ENCODE peak calls at places on chromosomes 11 and 22, in five cellular contexts. C, D, Z, K and G are unnamed samples.

GRCh38 chr11:116078101-116078561 is 573.9 kb upstream of the CADM1 start:
- DNase-seq in C (peak; percentile 20), D (no peak), Z (no peak), K (peak; percentile 3), G (peak; percentile 27)

GRCh38 chr11:3195251-3196160 is 23.1 kb downstream of the MRGPRG start:
- DNase-seq in C (peak; percentile 14), D (peak; percentile 47), Z (peak; percentile 15), K (peak; percentile 30), G (no peak)

GRCh38 chr11:69240332-69241074 is 53.5 kb upstream of the MYEOV start:
- DNase-seq in C (peak; percentile 14), D (no peak), Z (peak; percentile 50), K (no peak), G (no peak)

GRCh38 chr11:128210148-128210940 is 377.0 kb downstream of the ETS1 start:
- DNase-seq in C (peak; percentile 94), D (no peak), Z (peak; percentile 96), K (peak; percentile 95), G (no peak)

GRCh38 chr11:74646964-74647363 is 54.6 kb downstream of the POLD3 start:
- DNase-seq in C (no peak), D (no peak), Z (no peak), K (no peak), G (no peak)

GRCh38 chr11:1295591-1295990 is 13.8 kb downstream of the TOLLIP start:
- DNase-seq in C (no peak), D (no peak), Z (no peak), K (no peak), G (no peak)

GRCh38 chr22:43867839-43868652 is 5.7 kb upstream of the SULT4A1 start:
- DNase-seq in C (peak; percentile 73), D (peak; percentile 93), Z (peak; percentile 72), K (peak; percentile 70), G (peak; percentile 84)

GRCh38 chr11:62545437-62546243 is 966 bp downstream of the AHNAK start:
- DNase-seq in C (peak; percentile 93), D (peak; percentile 85), Z (peak; percentile 88), K (peak; percentile 91), G (peak; percentile 78)

GRCh38 chr11:62646825-62647608 is 604 bp upstream of the GANAB start:
- DNase-seq in C (no peak), D (no peak), Z (no peak), K (no peak), G (no peak)

GRCh38 chr11:29135504-29135903 is 881.3 kb downstream of the KCNA4 start:
- DNase-seq in C (peak; percentile 80), D (no peak), Z (no peak), K (peak; percentile 41), G (no peak)

GRCh38 chr11:29750392-29750791 is 266.4 kb downstream of the KCNA4 start:
- DNase-seq in C (no peak), D (no peak), Z (no peak), K (no peak), G (no peak)

GRCh38 chr11:116576523-116576922 is 196.3 kb downstream of the BUD13 start:
- DNase-seq in C (no peak), D (no peak), Z (peak; percentile 21), K (no peak), G (no peak)

GRCh38 chr22:43777204-43777671 is 34.9 kb downstream of the EFCAB6 start:
- DNase-seq in C (peak; percentile 91), D (no peak), Z (peak; percentile 73), K (peak; percentile 2), G (no peak)

GRCh38 chr11:20599424-20600346 is at the start of gene SLC6A5:
- DNase-seq in C (peak; percentile 19), D (peak; percentile 88), Z (peak; percentile 66), K (peak; percentile 19), G (peak; percentile 85)

GRCh38 chr11:9574806-9575530 is 1.5 kb downstream of the WEE1 start:
- DNase-seq in C (peak; percentile 87), D (peak; percentile 47), Z (peak; percentile 77), K (peak; percentile 94), G (no peak)

GRCh38 chr22:29720824-29721323 is 1.1 kb downstream of the CABP7 start:
- DNase-seq in C (no peak), D (no peak), Z (peak; percentile 32), K (no peak), G (no peak)

GRCh38 chr11:27848423-27848822 is 148.2 kb upstream of the BDNF start:
- DNase-seq in C (no peak), D (no peak), Z (no peak), K (no peak), G (no peak)

GRCh38 chr22:26849575-26849974 is 192.2 kb downstream of the MIAT start:
- DNase-seq in C (no peak), D (peak; percentile 27), Z (no peak), K (no peak), G (no peak)

GRCh38 chr22:31952094-31952401 is 7.7 kb downstream of the YWHAH start:
- DNase-seq in C (no peak), D (no peak), Z (no peak), K (peak; percentile 29), G (no peak)

GRCh38 chr11:8060801-8061554 is 20.0 kb upstream of the TUB start:
- DNase-seq in C (peak; percentile 94), D (peak; percentile 36), Z (no peak), K (no peak), G (no peak)

GRCh38 chr22:48600171-48600570 is 1227.5 kb downstream of the BRD1 start:
- DNase-seq in C (no peak), D (no peak), Z (no peak), K (no peak), G (no peak)

GRCh38 chr11:101582242-101583052 is 1.4 kb downstream of the TRPC6 start:
- DNase-seq in C (peak; percentile 31), D (peak; percentile 54), Z (no peak), K (peak; percentile 11), G (no peak)

GRCh38 chr11:12461516-12461915 is 84.1 kb downstream of the PARVA start:
- DNase-seq in C (no peak), D (no peak), Z (no peak), K (no peak), G (no peak)

GRCh38 chr11:35619030-35619753 is 932 bp downstream of the FJX1 start:
- DNase-seq in C (peak; percentile 37), D (peak; percentile 73), Z (peak; percentile 91), K (peak; percentile 67), G (peak; percentile 56)

GRCh38 chr11:19380375-19380774 is 139.6 kb upstream of the E2F8 start:
- DNase-seq in C (peak; percentile 97), D (no peak), Z (peak; percentile 48), K (peak; percentile 95), G (no peak)

DNA sequence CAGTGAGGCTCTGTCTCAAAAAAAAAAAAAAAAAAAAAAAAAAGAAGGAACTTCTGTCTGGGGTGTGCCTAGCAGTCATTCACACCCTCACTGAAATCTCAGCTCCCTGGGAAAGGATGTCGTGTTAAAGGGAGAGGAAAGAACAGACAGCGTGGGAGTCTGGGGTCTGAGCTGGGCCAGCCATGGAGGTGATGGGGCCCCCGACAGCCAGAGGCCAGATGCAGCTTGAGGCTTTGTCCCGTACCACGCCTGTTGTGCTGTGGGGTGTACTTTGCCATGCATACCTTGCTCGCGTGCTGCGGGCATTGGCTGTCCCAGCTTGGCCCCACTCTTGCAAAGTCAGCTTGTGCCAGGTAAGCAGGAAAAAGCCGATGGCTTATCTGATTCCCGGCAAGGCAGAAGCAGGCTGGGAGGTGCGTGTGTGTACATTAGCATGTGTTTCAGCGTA is 4.6 kb downstream of the SYT12 start:
- DNase-seq in C (no peak), D (no peak), Z (peak; percentile 68), K (no peak), G (no peak)
- H3K4me3 ChIP-seq in C (no peak overlapping the region), D (no peak overlapping the region), Z (no peak overlapping the region), K (no peak overlapping the region), G (no peak overlapping the region)

GRCh38 chr11:111913997-111914396 is 1.5 kb downstream of the HSPB2 start:
- DNase-seq in C (peak; percentile 76), D (no peak), Z (no peak), K (no peak), G (no peak)

GRCh38 chr11:111913031-111913861 is 712 bp downstream of the HSPB2 start:
- DNase-seq in C (no peak), D (no peak), Z (no peak), K (no peak), G (no peak)

GRCh38 chr11:111911563-111912401 is at the start of gene CRYAB:
- DNase-seq in C (peak; percentile 82), D (no peak), Z (peak; percentile 80), K (peak; percentile 84), G (no peak)

GRCh38 chr11:111910637-111911562 is 670 bp downstream of the CRYAB start:
- DNase-seq in C (no peak), D (no peak), Z (no peak), K (no peak), G (no peak)

DNA sequence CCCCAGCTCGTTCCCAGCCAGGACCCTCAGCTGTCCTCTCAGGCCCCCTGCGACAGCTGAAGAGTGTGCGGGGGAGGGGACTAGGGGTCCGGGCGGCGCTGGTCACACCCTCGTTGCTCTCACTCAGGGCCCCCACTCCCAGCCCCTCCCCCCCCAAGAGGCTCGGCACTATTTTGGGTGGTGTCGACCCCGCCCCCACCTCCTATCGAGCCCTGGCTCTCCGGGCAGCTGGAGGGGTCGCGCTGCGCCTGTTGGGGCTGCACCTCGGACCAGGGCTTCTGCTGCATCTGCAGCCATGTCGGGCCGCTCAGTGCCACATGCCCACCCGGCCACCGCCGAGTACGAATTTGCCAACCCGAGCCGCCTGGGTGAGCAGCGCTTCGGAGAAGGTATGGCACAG is at the start of gene HSPB2:
- DNase-seq in C (no peak), D (no peak), Z (no peak), K (no peak), G (no peak)
- H4K8ac ChIP-seq in C (peak within 1 kb of the TSS; percentile 93), D (peak within 1 kb of the TSS; percentile 75), Z (peak within 1 kb of the TSS; percentile 9), K (peak within 1 kb of the TSS; percentile 78), G (no peak within 1 kb of the TSS)

DNA sequence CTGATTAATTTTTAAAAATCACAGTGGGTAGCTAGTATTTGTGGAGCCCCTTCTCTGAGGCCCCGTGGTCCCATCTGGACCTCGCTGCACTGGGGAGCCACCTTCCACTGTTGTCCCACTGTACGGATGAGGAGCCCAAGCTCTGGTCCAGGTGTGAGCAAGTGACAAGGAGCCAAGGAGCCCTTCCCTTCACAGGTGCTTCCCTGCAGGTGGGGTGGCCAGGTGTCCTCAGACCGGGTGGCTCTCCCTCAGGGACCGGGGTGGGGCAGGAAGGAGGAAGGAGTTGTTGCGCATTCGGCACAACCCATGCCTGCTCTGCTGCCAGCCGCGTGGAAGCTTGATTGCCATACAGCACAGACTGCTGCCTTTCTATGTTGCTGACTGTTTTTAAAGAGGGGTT is 10.4 kb upstream of the SEPTIN5 start:
- DNase-seq in C (no peak), D (no peak), Z (no peak), K (no peak), G (no peak)
- H4K91ac ChIP-seq in C (no peak overlapping the region), D (peak overlapping the region; percentile 25), Z (no peak overlapping the region), K (no peak overlapping the region), G (no peak overlapping the region)

DNA sequence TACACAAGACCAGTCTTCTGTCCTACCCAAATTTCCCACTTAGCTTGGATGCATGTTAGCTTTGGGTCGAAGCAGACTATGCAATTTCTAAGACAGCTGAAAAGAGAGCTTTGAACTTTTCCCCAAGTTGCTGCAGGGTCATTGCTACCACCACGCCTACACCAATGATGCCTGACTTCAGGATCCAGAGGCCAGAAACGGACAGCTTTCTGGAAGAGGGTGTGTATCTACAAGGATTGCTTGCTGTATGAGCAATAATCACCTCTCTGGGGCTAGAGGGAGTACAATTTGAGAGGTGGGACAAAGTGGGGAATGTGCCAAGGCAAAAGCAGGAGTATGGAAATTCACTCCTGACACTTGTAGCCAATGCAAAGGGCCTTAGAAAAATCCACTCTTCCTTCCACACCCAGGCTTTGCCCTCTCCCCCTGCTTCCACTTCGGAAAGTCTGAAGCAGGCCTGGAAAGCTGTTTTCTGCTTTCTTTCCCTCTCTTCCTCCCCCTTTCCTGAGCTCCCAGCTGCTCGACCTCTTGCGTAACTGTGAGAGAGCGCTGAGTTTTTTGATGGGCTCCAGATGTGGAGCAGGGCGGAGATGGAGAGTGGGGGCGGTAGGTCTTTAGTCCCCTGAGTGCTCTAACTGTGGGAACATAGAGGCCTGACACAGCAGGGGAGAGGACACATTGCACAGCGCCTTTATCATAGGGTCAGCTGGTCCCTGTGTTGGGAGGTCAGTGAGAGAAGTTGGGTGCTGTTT is 2.1 kb upstream of the PHLDB1 start:
- DNase-seq in C (peak; percentile 94), D (no peak), Z (peak; percentile 23), K (peak; percentile 99), G (no peak)
- H3K4me3 ChIP-seq in C (no peak overlapping the region), D (no peak overlapping the region), Z (no peak overlapping the region), K (peak overlapping the region; percentile 50), G (no peak overlapping the region)